ENCODE peak calls at places on chromosomes 1 and 21, in six cellular contexts. X is HCT116, W is BE2C, K is cardiac muscle cell, H is choroid plexus epithelial cell, I is neural crest cell. P is an unnamed sample.

GRCh38 chr1:116809181-116809508 is 54.9 kb downstream of the CD2 start:
- DNase-seq in X (no peak), W (no peak), K (no peak), H (no peak), I (no peak), P (no peak)

GRCh38 chr1:7847599-7847998 is 5.3 kb downstream of the UTS2 start:
- DNase-seq in X (no peak), W (no peak), K (no peak), H (peak), I (no peak), P (no peak)

GRCh38 chr1:61839702-61840101 is 97.4 kb downstream of the PATJ start:
- DNase-seq in X (no peak), W (no peak), K (no peak), H (peak), I (no peak), P (no peak)

GRCh38 chr1:117171900-117172501 is 38.7 kb downstream of the VTCN1 start:
- DNase-seq in X (no peak), W (no peak), K (no peak), H (peak), I (peak), P (no peak)

GRCh38 chr1:233520510-233521191 is 93.3 kb upstream of the KCNK1 start:
- DNase-seq in X (peak), W (no peak), K (no peak), H (no peak), I (no peak), P (no peak)

GRCh38 chr1:209249280-209249670 is 334.2 kb upstream of the CAMK1G start:
- DNase-seq in X (no peak), W (peak), K (peak), H (no peak), I (no peak), P (no peak)

GRCh38 chr1:64980745-64981601 is 14.6 kb upstream of the JAK1 start:
- DNase-seq in X (no peak), W (no peak), K (no peak), H (peak), I (no peak), P (no peak)

GRCh38 chr1:234755449-234755863 is 145.5 kb upstream of the IRF2BP2 start:
- DNase-seq in X (no peak), W (peak), K (no peak), H (peak), I (no peak), P (no peak)

GRCh38 chr1:2801535-2802291 is at the start of gene TTC34:
- DNase-seq in X (peak), W (peak), K (no peak), H (peak), I (no peak), P (no peak)

GRCh38 chr21:28540514-28540913 is 452.2 kb downstream of the LTN1 start:
- DNase-seq in X (no peak), W (no peak), K (no peak), H (peak), I (no peak), P (no peak)

GRCh38 chr1:155976062-155976912 is 2.1 kb downstream of the ARHGEF2 start:
- DNase-seq in X (no peak), W (no peak), K (no peak), H (peak), I (no peak), P (no peak)

GRCh38 chr1:1217621-1218523 is 3.9 kb upstream of the TNFRSF4 start:
- DNase-seq in X (no peak), W (no peak), K (no peak), H (peak), I (no peak), P (no peak)

GRCh38 chr1:27526569-27527222 is 36.7 kb upstream of the WASF2 start:
- DNase-seq in X (no peak), W (no peak), K (no peak), H (no peak), I (no peak), P (no peak)

GRCh38 chr1:245716561-245716960 is 561.8 kb downstream of the KIF26B start:
- DNase-seq in X (no peak), W (no peak), K (no peak), H (no peak), I (no peak), P (no peak)

GRCh38 chr1:98674075-98674781 is 12.7 kb downstream of the SNX7 start:
- DNase-seq in X (no peak), W (no peak), K (no peak), H (peak), I (no peak), P (no peak)

GRCh38 chr21:14917762-14918161 is 147.0 kb downstream of the NRIP1 start:
- DNase-seq in X (no peak), W (no peak), K (no peak), H (no peak), I (no peak), P (no peak)

GRCh38 chr1:112506731-112507130 is 2.0 kb upstream of the WNT2B start:
- DNase-seq in X (no peak), W (no peak), K (no peak), H (no peak), I (no peak), P (no peak)

GRCh38 chr1:231778009-231778719 is 151.6 kb downstream of the DISC1 start:
- DNase-seq in X (peak), W (no peak), K (peak), H (peak), I (no peak), P (no peak)

GRCh38 chr1:39666772-39667171 is 5.1 kb downstream of the NT5C1A start:
- DNase-seq in X (no peak), W (no peak), K (no peak), H (no peak), I (no peak), P (no peak)

GRCh38 chr1:53583903-53584210 is 124.7 kb downstream of the DMRTB1 start:
- DNase-seq in X (no peak), W (no peak), K (no peak), H (no peak), I (no peak), P (no peak)

GRCh38 chr1:28412731-28413130 is 43.2 kb downstream of the PHACTR4 start:
- DNase-seq in X (no peak), W (no peak), K (no peak), H (peak), I (no peak), P (no peak)

GRCh38 chr1:2848006-2848670 is 46.6 kb upstream of the TTC34 start:
- DNase-seq in X (no peak), W (no peak), K (no peak), H (no peak), I (no peak), P (no peak)

GRCh38 chr21:22223385-22223784 is 1225.2 kb downstream of the NCAM2 start:
- DNase-seq in X (no peak), W (no peak), K (peak), H (peak), I (no peak), P (no peak)

GRCh38 chr1:181061891-181062777 is 26.4 kb upstream of the IER5 start:
- DNase-seq in X (no peak), W (no peak), K (no peak), H (no peak), I (no peak), P (peak)

GRCh38 chr1:114235956-114236355 is 82.3 kb upstream of the SYT6 start:
- DNase-seq in X (no peak), W (no peak), K (peak), H (no peak), I (no peak), P (no peak)

GRCh38 chr1:29514361-29515187 is 278.3 kb downstream of the PTPRU start:
- DNase-seq in X (no peak), W (no peak), K (no peak), H (no peak), I (no peak), P (no peak)

GRCh38 chr1:29515188-29515955 is 279.1 kb downstream of the PTPRU start:
- DNase-seq in X (no peak), W (no peak), K (no peak), H (no peak), I (no peak), P (no peak)

GRCh38 chr1:29516063-29516820 is 279.9 kb downstream of the PTPRU start:
- DNase-seq in X (no peak), W (no peak), K (no peak), H (no peak), I (no peak), P (no peak)

GRCh38 chr1:29511436-29511835 is 275.1 kb downstream of the PTPRU start:
- DNase-seq in X (no peak), W (no peak), K (no peak), H (no peak), I (no peak), P (no peak)

GRCh38 chr1:29513357-29513756 is 277.0 kb downstream of the PTPRU start:
- DNase-seq in X (peak), W (peak), K (peak), H (peak), I (peak), P (no peak)
- TF ChIP-seq CTCF in X (peak), W (peak), K (peak), H (peak), I (peak), P (no peak)

GRCh38 chr1:60088620-60089155 is 15.1 kb upstream of the C1orf87 start:
- DNase-seq in X (no peak), W (no peak), K (no peak), H (peak), I (no peak), P (no peak)
- TF ChIP-seq CTCF in X (peak), W (peak), K (peak), H (peak), I (peak), P (no peak)

GRCh38 chr21:43959231-43960041 is 52.7 kb upstream of the TRAPPC10 start:
- DNase-seq in X (no peak), W (no peak), K (no peak), H (no peak), I (no peak), P (no peak)

GRCh38 chr21:43956667-43957030 is 55.5 kb upstream of the TRAPPC10 start:
- DNase-seq in X (no peak), W (no peak), K (no peak), H (peak), I (no peak), P (no peak)

GRCh38 chr21:43957629-43958362 is 54.3 kb upstream of the TRAPPC10 start:
- DNase-seq in X (no peak), W (no peak), K (no peak), H (no peak), I (no peak), P (no peak)

GRCh38 chr21:43957128-43957571 is 55.0 kb upstream of the TRAPPC10 start:
- DNase-seq in X (no peak), W (no peak), K (no peak), H (no peak), I (no peak), P (no peak)

DNA sequence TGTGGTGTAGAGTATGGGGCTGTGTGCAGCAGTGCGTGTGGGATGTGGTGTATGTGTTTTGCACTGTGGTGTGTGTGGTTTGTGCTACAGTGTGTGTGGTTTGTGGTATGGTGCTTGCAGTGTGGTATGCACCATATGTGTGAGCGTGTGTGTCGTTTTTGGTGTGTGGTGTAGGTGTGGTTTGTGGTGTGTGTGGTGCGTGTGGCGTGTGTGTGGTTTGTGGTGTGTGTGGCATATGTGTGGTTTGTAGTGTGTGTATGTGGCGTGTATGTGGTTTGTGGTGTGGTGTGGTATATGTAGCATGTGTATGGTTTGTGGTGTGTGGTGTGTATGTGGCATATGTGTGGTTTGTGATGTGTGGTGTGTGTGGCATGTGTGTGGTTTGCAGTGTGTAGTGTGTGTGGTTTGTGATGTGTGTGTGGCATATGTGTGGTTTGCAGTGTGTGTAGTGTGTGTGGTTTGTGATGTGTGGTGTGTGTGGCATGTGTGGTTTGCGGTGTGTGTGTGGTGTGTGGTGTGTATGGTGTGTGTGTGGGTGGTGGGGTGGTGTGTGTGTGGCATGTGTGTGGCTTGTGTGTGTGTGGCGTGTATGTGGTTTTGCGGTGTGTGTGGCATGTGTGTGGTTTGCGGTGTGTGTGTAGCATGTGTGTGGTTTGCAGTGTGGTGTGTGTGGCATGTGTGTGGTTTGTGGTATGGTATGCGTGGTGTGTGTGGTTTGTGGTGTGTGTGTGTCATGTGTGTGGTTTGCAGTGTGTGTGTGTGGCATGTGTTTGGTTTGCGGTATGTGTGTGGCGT is 53.5 kb upstream of the TRAPPC10 start:
- DNase-seq in X (no peak), W (no peak), K (no peak), H (no peak), I (no peak), P (no peak)
- TF ChIP-seq CTCF in X (no peak), W (no peak), K (no peak), H (no peak), I (no peak), P (no peak)

GRCh38 chr1:221174598-221174997 is 295.4 kb downstream of the HLX start:
- DNase-seq in X (no peak), W (peak), K (peak), H (no peak), I (peak), P (no peak)
- TF ChIP-seq CTCF in X (no peak), W (peak), K (no peak), H (no peak), I (peak), P (no peak)

GRCh38 chr21:45289134-45289533 is 1.4 kb upstream of the POFUT2 start:
- DNase-seq in X (no peak), W (no peak), K (no peak), H (no peak), I (no peak), P (no peak)

GRCh38 chr21:45291613-45292398 is 4.1 kb upstream of the POFUT2 start:
- DNase-seq in X (no peak), W (peak), K (no peak), H (no peak), I (no peak), P (no peak)

GRCh38 chr21:45288441-45288841 is 746 bp upstream of the POFUT2 start:
- DNase-seq in X (no peak), W (peak), K (no peak), H (no peak), I (no peak), P (no peak)

GRCh38 chr21:45290948-45291612 is 3.4 kb upstream of the POFUT2 start:
- DNase-seq in X (no peak), W (peak), K (no peak), H (peak), I (no peak), P (no peak)

DNA sequence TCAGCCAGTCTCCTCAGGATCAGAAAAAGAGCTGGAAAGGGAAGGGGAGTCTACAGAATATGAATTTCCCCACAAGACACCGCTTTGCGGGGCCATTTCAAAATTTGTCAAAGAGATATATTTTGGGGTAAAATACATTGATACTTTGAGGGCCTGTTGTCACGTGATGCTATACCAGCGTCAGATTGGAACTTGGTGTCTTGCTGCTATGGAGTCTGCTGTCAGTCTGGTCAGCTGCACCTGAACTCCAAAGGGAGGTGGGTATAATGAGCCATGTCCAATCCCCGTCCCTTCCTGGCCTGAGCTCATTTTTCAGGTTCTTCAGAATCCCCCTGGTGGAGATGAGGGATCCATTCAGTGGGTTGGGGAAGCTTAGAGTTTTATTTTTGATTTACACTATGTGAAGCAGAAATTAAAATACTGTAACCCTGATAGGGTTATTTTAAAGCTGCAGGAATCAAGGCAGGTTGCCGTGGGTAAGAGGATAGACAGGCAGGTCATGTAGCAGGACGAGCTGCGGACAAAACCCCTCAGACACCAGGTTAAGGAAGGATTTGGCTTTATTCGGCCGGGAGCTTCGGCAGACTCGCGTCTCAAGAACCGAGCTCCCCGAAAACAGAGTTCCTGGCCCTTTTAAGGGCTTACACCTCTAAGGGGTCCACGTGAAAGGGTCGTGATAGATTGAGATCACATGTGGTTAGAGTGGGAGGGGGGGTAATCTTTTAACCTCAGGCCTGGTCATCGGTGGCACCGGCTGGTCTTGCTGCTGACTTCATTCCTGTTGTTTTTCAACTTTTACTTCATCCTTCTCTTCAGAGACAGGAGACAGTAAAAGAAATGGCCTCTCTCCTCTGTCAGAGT is 2.2 kb upstream of the POFUT2 start:
- DNase-seq in X (peak), W (peak), K (peak), H (peak), I (no peak), P (peak)
- TF ChIP-seq CTCF in X (no peak), W (peak), K (peak), H (peak), I (peak), P (no peak)